ENCODE peak calls at places on chromosomes 12 and 14, in five cellular contexts. B, S, Q, C and L are unnamed samples.

GRCh38 chr14:95348395-95349080 is 28.8 kb upstream of the CLMN start:
- DNase-seq in B (no peak), S (no peak), C (no peak), Q (no peak), L (no peak)

GRCh38 chr12:121331268-121331667 is 20.9 kb downstream of the ANAPC5 start:
- DNase-seq in S (no peak), C (no peak), Q (no peak), B (no peak), L (no peak)

GRCh38 chr14:101196795-101197590 is 293.5 kb upstream of the RTL1 start:
- DNase-seq in S (no peak), C (no peak), Q (peak; percentile 16), B (no peak), L (no peak)

GRCh38 chr12:71691504-71692129 is 5.7 kb downstream of the TMEM19 start:
- DNase-seq in Q (no peak), B (no peak), C (no peak), S (no peak), L (no peak)

GRCh38 chr12:31324845-31325523 is 966 bp downstream of the SINHCAF start:
- DNase-seq in S (peak; percentile 69), C (no peak), Q (peak; percentile 23), B (peak; percentile 18), L (peak; percentile 47)

GRCh38 chr12:90245396-90245795 is 536.8 kb upstream of the ATP2B1 start:
- DNase-seq in C (no peak), Q (no peak), B (no peak), S (no peak), L (no peak)

GRCh38 chr12:43111608-43112007 is 440.4 kb downstream of the ADAMTS20 start:
- DNase-seq in S (no peak), C (no peak), Q (no peak), B (no peak), L (no peak)

GRCh38 chr14:64388533-64389243 is 535 bp downstream of the MTHFD1 start:
- DNase-seq in C (no peak), B (no peak), Q (no peak), S (peak; percentile 24), L (peak; percentile 27)

GRCh38 chr14:56199095-56199975 is 81.1 kb downstream of the PELI2 start:
- DNase-seq in C (no peak), S (no peak), Q (no peak), B (no peak), L (no peak)

GRCh38 chr14:25753130-25753529 is 703.2 kb upstream of the STXBP6 start:
- DNase-seq in C (no peak), Q (no peak), B (no peak), S (no peak), L (no peak)

GRCh38 chr14:99736600-99737371 is 52.7 kb downstream of the CYP46A1 start:
- DNase-seq in S (no peak), Q (no peak), C (no peak), B (no peak), L (peak; percentile 4)

GRCh38 chr14:75165586-75166391 is 10.6 kb downstream of the TMED10 start:
- DNase-seq in Q (no peak), B (no peak), C (no peak), S (no peak), L (no peak)

GRCh38 chr14:68810173-68811153 is 17.6 kb upstream of the ZFP36L1 start:
- DNase-seq in Q (no peak), C (no peak), B (no peak), S (no peak), L (no peak)